ENCODE peak calls at places on chromosomes 11 and 22, in five cellular contexts. L is GM23338, C is transverse colon, Q is thoracic aorta, D is H1. O is an unnamed sample.

GRCh38 chr11:67293090-67293489 is 4.0 kb downstream of the ANKRD13D start:
- DNase-seq in L (no peak), C (no peak), Q (no peak), D (no peak), O (no peak)

GRCh38 chr11:47216141-47216798 is 1.5 kb downstream of the DDB2 start:
- DNase-seq in L (no peak), C (peak; percentile 68), Q (peak; percentile 55), D (no peak), O (peak; percentile 84)

GRCh38 chr11:116842909-116843308 is 5.5 kb upstream of the APOA1 start:
- DNase-seq in L (no peak), C (peak; percentile 21), Q (no peak), D (no peak), O (no peak)

GRCh38 chr22:27306771-27307170 is 494.8 kb downstream of the MN1 start:
- DNase-seq in L (no peak), C (peak; percentile 52), Q (no peak), D (no peak), O (no peak)

GRCh38 chr11:3189193-3189843 is 24.2 kb upstream of the OSBPL5 start:
- DNase-seq in L (peak; percentile 74), C (no peak), Q (no peak), D (peak; percentile 53), O (peak; percentile 53)

GRCh38 chr22:42918500-42918899 is 61.4 kb upstream of the ARFGAP3 start:
- DNase-seq in L (no peak), C (no peak), Q (no peak), D (no peak), O (no peak)

GRCh38 chr11:108743851-108744250 is 79.0 kb downstream of the DDX10 start:
- DNase-seq in L (no peak), C (no peak), Q (no peak), D (no peak), O (no peak)

GRCh38 chr11:23688835-23689234 is 808.0 kb upstream of the LUZP2 start:
- DNase-seq in L (no peak), C (no peak), Q (no peak), D (no peak), O (no peak)

GRCh38 chr11:93444671-93445073 is 98.5 kb downstream of the SMCO4 start:
- DNase-seq in L (peak; percentile 88), C (no peak), Q (no peak), D (peak; percentile 69), O (no peak)

GRCh38 chr11:12777208-12777874 is 103.1 kb downstream of the TEAD1 start:
- DNase-seq in L (no peak), C (no peak), Q (no peak), D (no peak), O (no peak)

GRCh38 chr11:99098751-99099150 is 78.0 kb downstream of the CNTN5 start:
- DNase-seq in L (no peak), C (no peak), Q (no peak), D (no peak), O (no peak)

GRCh38 chr11:63913866-63914830 is 2.8 kb downstream of the RCOR2 start:
- DNase-seq in L (no peak), C (no peak), Q (no peak), D (no peak), O (no peak)

GRCh38 chr11:38547464-38547863 is 1949.4 kb upstream of the RAG2 start:
- DNase-seq in L (no peak), C (no peak), Q (no peak), D (no peak), O (no peak)

GRCh38 chr22:47259990-47260389 is 497.5 kb downstream of the TBC1D22A start:
- DNase-seq in L (no peak), C (no peak), Q (no peak), D (no peak), O (no peak)

GRCh38 chr11:120817131-120817530 is 206.8 kb upstream of the TBCEL start:
- DNase-seq in L (no peak), C (peak; percentile 49), Q (no peak), D (no peak), O (no peak)

GRCh38 chr22:43390166-43390565 is 21.6 kb upstream of the MPPED1 start:
- DNase-seq in L (no peak), C (no peak), Q (no peak), D (no peak), O (no peak)

GRCh38 chr22:42418811-42419243 is 13.4 kb downstream of the NFAM1 start:
- DNase-seq in L (no peak), C (no peak), Q (no peak), D (no peak), O (no peak)

GRCh38 chr11:61486004-61486615 is 22.4 kb upstream of the LRRC10B start:
- DNase-seq in L (no peak), C (no peak), Q (no peak), D (no peak), O (no peak)

GRCh38 chr11:65498042-65498726 is 661 bp upstream of the MALAT1 start:
- DNase-seq in L (peak; percentile 72), C (peak; percentile 64), Q (no peak), D (no peak), O (no peak)

DNA sequence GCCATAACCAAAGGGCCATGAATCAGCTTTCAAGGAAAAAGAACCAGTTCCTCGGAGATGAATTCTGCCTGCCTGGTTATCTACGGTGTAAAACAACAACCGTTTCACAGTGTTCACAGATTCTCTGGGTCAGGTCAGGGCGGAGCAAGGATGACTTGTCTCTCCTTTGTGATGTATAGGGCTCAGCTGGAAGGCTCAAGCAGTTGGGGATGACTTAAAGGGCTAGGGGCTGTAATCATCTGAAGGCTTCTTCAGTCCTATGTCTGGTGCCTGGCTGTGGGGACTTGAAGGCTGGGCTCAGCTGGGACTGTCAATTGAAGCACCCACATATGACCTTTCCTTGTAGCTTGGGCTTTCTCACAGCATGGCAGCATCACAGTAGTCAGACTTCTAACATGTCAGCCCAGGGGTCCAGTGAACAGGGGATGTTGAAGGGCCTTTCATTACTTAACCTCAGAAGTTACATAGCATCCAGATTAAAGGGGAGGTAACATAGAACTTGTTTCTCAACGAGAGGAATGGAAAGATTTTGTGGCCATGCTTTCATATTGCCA is 29.3 kb downstream of the EIF3F start:
- DNase-seq in L (peak; percentile 81), C (no peak), Q (no peak), D (no peak), O (no peak)
- H3K27me3 ChIP-seq in L (peaks cover 65% of the 10 kb centered on the region), C (peaks cover 50% of the 10 kb centered on the region), Q (no peaks in the 10 kb centered on the region), D (peaks cover 51% of the 10 kb centered on the region), O (no peaks in the 10 kb centered on the region)

GRCh38 chr11:813440-814096 is 3.8 kb downstream of the RPLP2 start:
- DNase-seq in L (no peak), C (no peak), Q (no peak), D (no peak), O (no peak)

GRCh38 chr11:812390-812789 is 2.6 kb downstream of the RPLP2 start:
- DNase-seq in L (no peak), C (no peak), Q (no peak), D (no peak), O (no peak)

GRCh38 chr11:813037-813436 is 3.3 kb downstream of the RPLP2 start:
- DNase-seq in L (no peak), C (no peak), Q (no peak), D (no peak), O (no peak)

GRCh38 chr11:810040-810567 is 337 bp downstream of the RPLP2 start:
- DNase-seq in L (no peak), C (no peak), Q (no peak), D (no peak), O (no peak)

DNA sequence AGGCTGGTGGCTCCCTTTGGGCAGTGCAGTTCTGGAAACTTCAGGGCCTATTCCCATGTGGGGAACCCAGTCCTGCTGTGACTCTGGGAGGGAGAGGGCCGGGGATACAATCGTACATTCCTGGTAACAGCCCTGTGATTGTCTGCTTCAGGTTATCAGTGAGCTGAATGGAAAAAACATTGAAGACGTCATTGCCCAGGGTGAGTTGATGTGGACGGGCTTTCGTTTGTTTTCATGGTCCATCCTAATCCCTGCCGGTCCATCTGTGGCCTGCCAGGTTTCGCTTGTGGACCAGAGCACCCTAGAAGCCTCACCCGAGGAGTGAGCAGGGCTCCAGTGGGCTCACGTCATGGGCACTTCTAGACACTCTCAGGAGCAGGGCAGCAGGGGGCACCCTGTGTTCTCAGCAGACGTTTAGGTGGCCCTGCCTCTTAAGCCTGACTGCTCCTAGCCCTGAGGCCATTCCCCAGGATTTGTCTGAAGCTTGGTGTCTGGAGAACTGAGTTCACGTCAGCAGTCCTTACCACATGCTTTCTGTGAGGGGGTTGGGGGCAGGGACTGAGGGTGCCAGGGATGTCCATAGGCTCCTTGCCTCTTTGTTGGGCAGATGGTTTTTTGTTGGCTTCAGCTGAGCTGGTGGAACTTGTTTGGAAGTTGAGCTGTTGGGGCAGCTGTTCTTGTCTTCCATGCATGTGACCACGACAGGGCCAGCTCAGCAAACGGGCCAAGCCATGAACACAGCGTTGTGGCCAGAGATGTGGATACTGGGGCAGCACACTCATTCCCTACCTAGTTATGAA is 1.9 kb downstream of the RPLP2 start:
- DNase-seq in L (no peak), C (no peak), Q (no peak), D (no peak), O (no peak)
- TF ChIP-seq CTCF in L (peak; percentile 20), C (no peak), Q (no peak), D (no peak), O (no peak)

DNA sequence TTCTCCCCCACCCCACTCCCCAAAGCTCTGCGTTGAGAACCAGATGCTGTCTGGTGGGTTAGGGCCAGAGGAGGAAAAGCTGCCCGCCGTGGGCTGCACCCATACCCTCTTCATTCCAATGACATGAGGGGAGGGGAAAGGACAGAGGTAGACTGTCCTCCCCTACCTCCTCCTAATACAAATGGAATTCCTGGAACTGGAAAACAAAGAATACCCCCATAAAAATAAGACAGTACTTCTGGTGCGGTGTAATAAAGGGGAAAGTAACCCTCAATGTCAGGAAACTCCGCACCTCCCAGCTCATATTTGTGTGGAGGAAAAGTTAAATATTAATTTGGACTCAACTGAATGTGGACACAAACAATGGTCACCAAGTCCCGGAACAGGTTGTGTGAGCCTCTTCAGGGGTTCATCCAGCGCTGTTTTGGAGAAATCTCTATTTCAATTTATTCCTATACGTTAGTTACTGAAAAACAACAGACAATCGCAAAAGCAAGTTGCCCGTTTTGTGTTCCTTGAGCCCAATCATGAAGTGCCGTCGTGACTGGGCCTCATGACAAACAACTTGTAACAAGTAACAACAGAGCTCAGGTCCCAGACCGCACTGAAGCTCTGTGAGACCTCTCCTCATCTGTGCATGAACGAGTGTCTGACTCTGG is 55.0 kb upstream of the B3GAT1 start:
- DNase-seq in L (no peak), C (peak; percentile 48), Q (no peak), D (no peak), O (no peak)
- H3K27me3 ChIP-seq in L (peaks cover 3% of the 10 kb centered on the region), C (peaks cover 16% of the 10 kb centered on the region), Q (no peaks in the 10 kb centered on the region), D (peaks cover 6% of the 10 kb centered on the region), O (no peaks in the 10 kb centered on the region)

GRCh38 chr11:7512525-7513209 is 1.1 kb upstream of the PPFIBP2 start:
- DNase-seq in L (peak; percentile 10), C (peak; percentile 80), Q (peak; percentile 40), D (no peak), O (peak; percentile 93)
- TF ChIP-seq CTCF in L (no peak), C (no peak), Q (no peak), D (no peak), O (peak; percentile 16)

DNA sequence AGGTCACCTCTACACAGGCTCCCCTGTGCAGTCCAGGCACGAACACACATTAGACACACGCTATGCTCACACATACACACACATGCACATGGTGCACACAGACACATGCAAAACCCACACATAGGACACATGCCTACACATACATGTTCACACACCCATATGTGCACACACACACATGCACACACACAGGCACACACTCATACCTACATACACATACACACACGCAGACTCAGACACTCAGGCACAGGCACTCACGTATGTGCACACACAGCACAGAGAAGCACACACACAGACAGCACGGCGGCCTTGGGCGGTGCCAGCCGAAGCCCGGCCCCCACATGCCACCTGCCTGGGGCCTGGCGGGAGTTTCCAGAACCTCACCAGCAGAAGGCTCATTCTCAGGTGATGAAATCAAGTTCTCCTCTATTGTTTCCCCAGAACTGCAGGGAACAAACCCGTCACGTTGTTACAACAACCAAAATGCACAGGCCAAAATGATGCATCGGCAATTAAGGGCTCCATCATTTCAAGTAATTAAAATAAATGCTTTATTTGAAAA is 31.0 kb downstream of the GNB1L start:
- DNase-seq in L (no peak), C (no peak), Q (no peak), D (no peak), O (no peak)
- H3K27me3 ChIP-seq in L (no peaks in the 10 kb centered on the region), C (no peaks in the 10 kb centered on the region), Q (no peaks in the 10 kb centered on the region), D (no peaks in the 10 kb centered on the region), O (no peaks in the 10 kb centered on the region)

O was measured in ascending aorta.